ENCODE peak calls at places on chromosome 14, in eight cellular contexts. P, G, E, X, J, A, S and L are unnamed samples.
A peak's percentile ranks its signal among the peaks of the same experiment; 100 is the strongest.

GRCh38 chr14:97273540-97273939 is 476.4 kb downstream of the VRK1 start:
- DNase-seq in P (no peak), G (no peak), E (no peak), X (no peak), J (no peak), A (no peak), S (no peak), L (no peak)

GRCh38 chr14:77033622-77034521 is 5.4 kb upstream of the IRF2BPL start:
- DNase-seq in P (peak; percentile 92), G (peak; percentile 73), E (no peak), X (peak; percentile 84), J (peak; percentile 61), A (peak; percentile 79), S (peak; percentile 70), L (peak; percentile 75)

GRCh38 chr14:41000350-41000749 is 606.3 kb upstream of the LRFN5 start:
- DNase-seq in P (no peak), G (no peak), E (no peak), X (no peak), J (no peak), A (no peak), S (no peak), L (no peak)

GRCh38 chr14:90758959-90759358 is 57.3 kb downstream of the TTC7B start:
- DNase-seq in P (peak; percentile 32), G (no peak), E (no peak), X (peak; percentile 4), J (no peak), A (no peak), S (peak; percentile 67), L (no peak)

GRCh38 chr14:55689971-55690871 is 110.2 kb downstream of the KTN1 start:
- DNase-seq in P (no peak), G (no peak), E (no peak), X (no peak), J (no peak), A (no peak), S (no peak), L (no peak)

GRCh38 chr14:75310295-75311059 is 31.8 kb downstream of the FOS start:
- DNase-seq in P (peak; percentile 81), G (no peak), E (peak; percentile 32), X (no peak), J (peak; percentile 31), A (no peak), S (peak; percentile 90), L (peak; percentile 79)

GRCh38 chr14:38201137-38201828 is 6.4 kb upstream of the SSTR1 start:
- DNase-seq in P (no peak), G (no peak), E (no peak), X (no peak), J (no peak), A (no peak), S (peak; percentile 12), L (no peak)

GRCh38 chr14:102501751-102502315 is 7.7 kb downstream of the ANKRD9 start:
- DNase-seq in P (no peak), G (no peak), E (no peak), X (peak; percentile 20), J (no peak), A (no peak), S (no peak), L (no peak)

GRCh38 chr14:105494606-105494929 is 3.5 kb downstream of the TEDC1 start:
- DNase-seq in P (no peak), G (no peak), E (no peak), X (no peak), J (no peak), A (no peak), S (no peak), L (no peak)